ENCODE peak calls at places on chromosomes 4 and X, in seven cellular contexts. U, E, B, J, R, X and I are unnamed samples.

GRCh38 chrX:72208126-72208525 is 26.6 kb downstream of the PIN4 start:
- DNase-seq in U (no peak), E (no peak), B (peak; percentile 56), J (no peak), R (no peak), X (no peak), I (no peak)

GRCh38 chrX:73028876-73029275 is 26.1 kb downstream of the PABPC1L2B start:
- DNase-seq in U (no peak), E (no peak), B (no peak), J (no peak), R (no peak), X (no peak), I (no peak)

GRCh38 chrX:11461181-11462001 is 168.2 kb downstream of the AMELX start:
- DNase-seq in U (peak; percentile 51), E (no peak), B (peak; percentile 45), J (no peak), R (peak; percentile 51), X (no peak), I (no peak)

GRCh38 chr4:95660719-95661118 is 111.9 kb upstream of the UNC5C start:
- DNase-seq in U (no peak), E (no peak), B (no peak), J (no peak), R (no peak), X (no peak), I (no peak)

GRCh38 chrX:121456315-121456714 is 408.9 kb downstream of the GLUD2 start:
- DNase-seq in U (no peak), E (no peak), B (no peak), J (no peak), R (no peak), X (no peak), I (no peak)

GRCh38 chr4:1754336-1754735 is 33.0 kb downstream of the TACC3 start:
- DNase-seq in U (no peak), E (no peak), B (no peak), J (no peak), R (no peak), X (no peak), I (no peak)

GRCh38 chr4:1400191-1400805 is 5.9 kb downstream of the NKX1-1 start:
- DNase-seq in U (no peak), E (no peak), B (no peak), J (no peak), R (no peak), X (no peak), I (peak; percentile 21)

GRCh38 chrX:19704117-19704516 is 183.3 kb downstream of the SH3KBP1 start:
- DNase-seq in U (no peak), E (no peak), B (no peak), J (no peak), R (no peak), X (no peak), I (no peak)

GRCh38 chrX:25144043-25144940 is 128.5 kb upstream of the ARX start:
- DNase-seq in U (peak; percentile 41), E (peak; percentile 15), B (peak; percentile 72), J (peak; percentile 10), R (peak; percentile 43), X (peak; percentile 26), I (peak; percentile 51)

GRCh38 chrX:6199519-6199918 is 29.1 kb downstream of the NLGN4X start:
- DNase-seq in U (no peak), E (no peak), B (no peak), J (no peak), R (no peak), X (no peak), I (no peak)

GRCh38 chr4:185282968-185283367 is 73.6 kb downstream of the SNX25 start:
- DNase-seq in U (peak; percentile 54), E (no peak), B (peak; percentile 20), J (no peak), R (no peak), X (no peak), I (no peak)

GRCh38 chr4:128635141-128635911 is 174.2 kb upstream of the JADE1 start:
- DNase-seq in U (peak; percentile 48), E (no peak), B (no peak), J (peak; percentile 15), R (no peak), X (no peak), I (no peak)

GRCh38 chrX:47446431-47446830 is 36.6 kb downstream of the ZNF41 start:
- DNase-seq in U (no peak), E (no peak), B (no peak), J (no peak), R (no peak), X (no peak), I (no peak)

GRCh38 chr4:164536829-164537228 is 217.1 kb upstream of the SMIM31 start:
- DNase-seq in U (peak; percentile 8), E (peak; percentile 96), B (peak; percentile 84), J (peak; percentile 2), R (no peak), X (peak; percentile 48), I (no peak)

GRCh38 chr4:177128306-177128705 is 181.4 kb upstream of the NEIL3 start:
- DNase-seq in U (peak; percentile 48), E (peak; percentile 78), B (peak; percentile 51), J (no peak), R (peak; percentile 77), X (no peak), I (no peak)

GRCh38 chr4:112031712-112032328 is 113.4 kb upstream of the FAM241A start:
- DNase-seq in U (peak; percentile 72), E (peak; percentile 31), B (peak; percentile 86), J (peak; percentile 25), R (peak; percentile 51), X (peak; percentile 48), I (peak; percentile 36)

GRCh38 chr4:148814030-148814429 is 371.8 kb upstream of the NR3C2 start:
- DNase-seq in U (no peak), E (peak; percentile 87), B (no peak), J (no peak), R (no peak), X (no peak), I (no peak)

GRCh38 chrX:125205918-125206665 is 113.6 kb upstream of the TEX13C start:
- DNase-seq in U (no peak), E (no peak), B (peak; percentile 4), J (no peak), R (no peak), X (no peak), I (peak; percentile 5)

GRCh38 chr4:46390353-46391058 is 578 bp upstream of the GABRA2 start:
- DNase-seq in U (peak; percentile 55), E (no peak), B (no peak), J (no peak), R (no peak), X (no peak), I (no peak)

GRCh38 chr4:8325284-8325973 is 55.9 kb downstream of the HTRA3 start:
- DNase-seq in U (no peak), E (peak; percentile 40), B (peak; percentile 40), J (no peak), R (no peak), X (no peak), I (no peak)

GRCh38 chrX:130336531-130336930 is 3.2 kb upstream of the SLC25A14 start:
- DNase-seq in U (no peak), E (no peak), B (no peak), J (no peak), R (no peak), X (no peak), I (no peak)

GRCh38 chrX:130339408-130340222 is at the start of gene SLC25A14:
- DNase-seq in U (peak; percentile 73), E (peak; percentile 71), B (peak; percentile 80), J (peak; percentile 76), R (peak; percentile 67), X (peak; percentile 51), I (peak; percentile 74)

GRCh38 chrX:130343411-130343810 is 3.7 kb downstream of the SLC25A14 start:
- DNase-seq in U (peak; percentile 6), E (no peak), B (no peak), J (no peak), R (no peak), X (no peak), I (no peak)

DNA sequence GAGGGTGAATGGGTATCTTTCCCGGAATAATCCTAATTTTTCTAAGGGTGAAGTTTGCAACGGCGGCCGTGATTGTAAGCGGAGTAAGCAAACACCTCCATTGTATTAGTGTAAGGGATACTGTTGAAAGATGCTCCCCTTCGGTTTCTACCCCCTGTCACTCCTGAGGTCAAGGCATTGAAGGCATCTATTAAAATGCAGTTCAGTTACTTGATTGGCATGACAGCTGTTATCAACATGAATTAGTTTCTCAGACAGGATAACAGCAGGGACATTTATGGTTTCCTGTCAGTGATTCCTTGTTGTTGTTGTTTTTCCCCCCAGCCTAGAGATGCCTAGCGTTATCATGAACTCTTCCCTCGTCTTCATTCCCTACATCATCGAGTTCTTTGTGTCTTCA is 552 bp downstream of the SLC25A14 start:
- DNase-seq in U (peak; percentile 0), E (no peak), B (no peak), J (no peak), R (peak; percentile 1), X (no peak), I (no peak)
- H3K9ac ChIP-seq in U (peak overlapping the region; percentile 90), E (peak overlapping the region; percentile 73), B (peak overlapping the region; percentile 88), J (peak overlapping the region; percentile 81), R (peak overlapping the region; percentile 72), X (peak overlapping the region; percentile 72), I (peak overlapping the region; percentile 79)

GRCh38 chrX:116881961-116882360 is 419.2 kb upstream of the CT83 start:
- DNase-seq in U (no peak), E (no peak), B (no peak), J (no peak), R (no peak), X (no peak), I (no peak)
- H3K9ac ChIP-seq in U (no peak overlapping the region), E (no peak overlapping the region), B (no peak overlapping the region), J (no peak overlapping the region), R (no peak overlapping the region), X (no peak overlapping the region), I (no peak overlapping the region)

GRCh38 chr4:143564472-143564871 is 51.0 kb downstream of the SMARCA5 start:
- DNase-seq in U (no peak), E (no peak), B (no peak), J (no peak), R (no peak), X (no peak), I (no peak)

GRCh38 chr4:143558823-143559756 is 45.6 kb downstream of the SMARCA5 start:
- DNase-seq in U (no peak), E (peak; percentile 73), B (peak; percentile 90), J (peak; percentile 86), R (peak; percentile 85), X (no peak), I (peak; percentile 84)

GRCh38 chr4:143558286-143558685 is 44.8 kb downstream of the SMARCA5 start:
- DNase-seq in U (no peak), E (no peak), B (peak; percentile 6), J (no peak), R (peak; percentile 4), X (no peak), I (no peak)

GRCh38 chr4:143555676-143556075 is 42.2 kb downstream of the SMARCA5 start:
- DNase-seq in U (no peak), E (peak; percentile 8), B (no peak), J (no peak), R (no peak), X (no peak), I (no peak)

DNA sequence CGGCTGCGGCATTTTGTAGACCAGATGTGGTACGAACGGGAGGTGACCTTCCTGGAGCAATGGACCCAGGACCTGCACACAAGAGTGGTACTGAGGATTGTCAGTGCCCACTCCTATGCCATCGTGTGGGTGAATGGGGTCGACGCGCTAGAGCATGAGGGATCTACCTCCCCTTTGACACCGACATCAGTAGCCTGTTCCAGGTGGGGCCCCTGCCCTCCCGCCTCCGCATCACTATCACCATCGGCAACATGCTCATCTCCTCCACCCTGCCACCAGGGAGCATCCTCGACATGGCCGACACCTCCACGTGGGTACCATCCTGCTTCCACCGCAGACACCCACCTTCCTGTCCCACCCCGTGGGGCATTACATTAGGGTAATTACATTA is 46.2 kb downstream of the SMARCA5 start:
- DNase-seq in U (no peak), E (no peak), B (peak; percentile 45), J (no peak), R (peak; percentile 4), X (no peak), I (peak; percentile 53)
- H3K9ac ChIP-seq in U (peak overlapping the region; percentile 92), E (no peak overlapping the region), B (peak overlapping the region; percentile 82), J (peak overlapping the region; percentile 63), R (peak overlapping the region; percentile 77), X (no peak overlapping the region), I (peak overlapping the region; percentile 8)

GRCh38 chr4:152524429-152524828 is 11.5 kb downstream of the FBXW7 start:
- DNase-seq in U (no peak), E (peak; percentile 30), B (no peak), J (no peak), R (no peak), X (no peak), I (no peak)
- H3K9ac ChIP-seq in U (no peak overlapping the region), E (no peak overlapping the region), B (no peak overlapping the region), J (no peak overlapping the region), R (no peak overlapping the region), X (no peak overlapping the region), I (no peak overlapping the region)